ENCODE peak calls at places on chromosomes 3 and 15, in four cellular contexts. E is epithelial cell of esophagus, N is Peyer's patch, Q is A673. T is an unnamed sample.

GRCh38 chr3:187196573-187197094 is 652 bp upstream of the RTP1 start:
- DNase-seq in N (no peak), E (peak), Q (no peak), T (no peak)

GRCh38 chr3:125401402-125401801 is 26.3 kb upstream of the ZNF148 start:
- DNase-seq in E (no peak), N (no peak), Q (no peak), T (peak)

GRCh38 chr15:89486726-89487050 is 9.7 kb downstream of the RHCG start:
- DNase-seq in N (peak), Q (peak), E (peak), T (no peak)

GRCh38 chr3:185325946-185326791 is 36.8 kb upstream of the MAP3K13 start:
- DNase-seq in E (no peak), Q (no peak), N (no peak), T (no peak)

GRCh38 chr3:15630646-15631350 is 29.3 kb downstream of the BTD start:
- DNase-seq in Q (peak), E (peak), N (no peak), T (peak)

GRCh38 chr3:184679056-184679502 is 32.8 kb downstream of the MAGEF1 start:
- DNase-seq in E (no peak), Q (peak), N (no peak), T (peak)

GRCh38 chr3:149860881-149861280 is 47.9 kb downstream of the RNF13 start:
- DNase-seq in E (no peak), N (no peak), Q (peak), T (no peak)

GRCh38 chr15:25680659-25680970 is 182.5 kb downstream of the ATP10A start:
- DNase-seq in E (no peak), N (peak), Q (no peak), T (no peak)

GRCh38 chr3:129180461-129180860 is 3.2 kb downstream of the CNBP start:
- DNase-seq in E (no peak), N (no peak), Q (no peak), T (no peak)

GRCh38 chr3:140296796-140297352 is 361.9 kb downstream of the CLSTN2 start:
- DNase-seq in Q (peak), E (no peak), N (no peak), T (peak)

GRCh38 chr3:13715961-13716360 is 163.9 kb downstream of the WNT7A start:
- DNase-seq in Q (no peak), E (no peak), N (peak), T (no peak)

GRCh38 chr3:153599685-153600084 is 437.7 kb downstream of the RAP2B start:
- DNase-seq in E (peak), Q (no peak), N (no peak), T (peak)

GRCh38 chr15:72342385-72342784 is 22.4 kb upstream of the CELF6 start:
- DNase-seq in Q (peak), E (peak), N (peak), T (peak)

GRCh38 chr3:72661115-72661457 is 187.2 kb downstream of the SHQ1 start:
- DNase-seq in N (peak), E (peak), Q (no peak), T (peak)

GRCh38 chr3:147962408-147963164 is 553.4 kb downstream of the ZIC1 start:
- DNase-seq in E (no peak), Q (no peak), N (no peak), T (no peak)

GRCh38 chr15:73517566-73517965 is 74.6 kb downstream of the REC114 start:
- DNase-seq in N (no peak), E (no peak), Q (no peak), T (no peak)

GRCh38 chr3:23608650-23609049 is 197.1 kb upstream of the UBE2E1 start:
- DNase-seq in N (no peak), E (no peak), Q (no peak), T (no peak)

GRCh38 chr3:23611737-23612295 is 193.9 kb upstream of the UBE2E1 start:
- DNase-seq in Q (no peak), E (peak), N (no peak), T (peak)

GRCh38 chr3:23615068-23615467 is 190.7 kb upstream of the UBE2E1 start:
- DNase-seq in Q (no peak), E (no peak), N (no peak), T (no peak)

GRCh38 chr3:23607184-23607847 is 198.4 kb upstream of the UBE2E1 start:
- DNase-seq in Q (no peak), N (no peak), E (no peak), T (no peak)

DNA sequence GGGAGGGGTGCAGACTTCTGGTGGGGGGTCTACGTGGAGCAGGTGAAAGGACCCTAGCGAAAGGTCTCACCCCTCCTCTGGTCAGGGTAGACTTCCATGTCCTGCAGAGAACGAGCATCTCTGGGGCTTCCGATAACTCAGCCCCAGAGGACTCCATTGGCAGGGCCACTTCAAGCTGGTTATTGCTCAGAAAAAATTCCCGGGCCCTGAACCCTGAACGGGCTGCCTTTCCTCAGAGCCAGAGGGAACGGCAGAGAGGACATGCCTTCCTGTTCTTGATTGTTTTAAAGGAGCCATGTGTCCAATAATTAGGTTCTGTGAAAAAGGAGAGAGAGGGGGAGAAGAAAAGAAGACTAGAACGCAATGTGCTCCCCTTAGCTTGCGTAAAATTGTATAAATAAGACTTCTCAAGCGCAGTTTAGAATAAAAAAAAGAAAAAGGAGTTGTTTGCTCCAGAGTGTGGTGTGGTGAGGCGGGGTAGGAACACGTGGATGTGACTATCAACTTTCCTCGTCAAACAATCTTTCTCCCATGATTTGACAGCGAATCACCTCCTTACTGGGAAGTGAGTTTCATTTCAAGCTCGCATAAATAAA is 193.4 kb upstream of the UBE2E1 start:
- DNase-seq in Q (no peak), E (peak), N (no peak), T (peak)
- H3K4me3 ChIP-seq in Q (no peak), E (no peak), N (no peak), T (no peak)

GRCh38 chr3:115475178-115476041 is 147.9 kb upstream of the GAP43 start:
- DNase-seq in N (no peak), Q (peak), E (no peak), T (no peak)

GRCh38 chr3:115469649-115470048 is 153.7 kb upstream of the GAP43 start:
- DNase-seq in Q (peak), N (no peak), E (no peak), T (no peak)

GRCh38 chr3:115470254-115470653 is 153.1 kb upstream of the GAP43 start:
- DNase-seq in N (no peak), E (no peak), Q (no peak), T (no peak)
- TF ChIP-seq CTCF in N (no peak), E (no peak), Q (no peak), T (no peak)

GRCh38 chr15:40928351-40928974 is 677 bp upstream of the DLL4 start:
- DNase-seq in N (no peak), E (peak), Q (no peak), T (no peak)

GRCh38 chr15:40925495-40925862 is 3.7 kb upstream of the DLL4 start:
- DNase-seq in Q (no peak), E (no peak), N (no peak), T (no peak)

GRCh38 chr15:40925863-40926658 is 3.1 kb upstream of the DLL4 start:
- DNase-seq in E (peak), Q (peak), N (no peak), T (no peak)

GRCh38 chr15:40927497-40928346 is 1.4 kb upstream of the DLL4 start:
- DNase-seq in N (no peak), Q (no peak), E (no peak), T (no peak)

GRCh38 chr15:40926659-40927496 is 2.3 kb upstream of the DLL4 start:
- DNase-seq in E (no peak), Q (no peak), N (no peak), T (no peak)
- H3K4me3 ChIP-seq in E (no peak), Q (peak), N (no peak), T (no peak)

GRCh38 chr3:3191675-3192480 is 12.4 kb upstream of the CRBN start:
- DNase-seq in E (no peak), N (no peak), Q (no peak), T (no peak)

GRCh38 chr3:3184876-3185275 is 5.4 kb upstream of the CRBN start:
- DNase-seq in E (no peak), N (no peak), Q (no peak), T (no peak)

GRCh38 chr3:3189102-3189727 is 9.7 kb upstream of the CRBN start:
- DNase-seq in N (no peak), Q (no peak), E (no peak), T (peak)

GRCh38 chr3:3192481-3192764 is 12.9 kb upstream of the CRBN start:
- DNase-seq in E (no peak), N (no peak), Q (no peak), T (no peak)

DNA sequence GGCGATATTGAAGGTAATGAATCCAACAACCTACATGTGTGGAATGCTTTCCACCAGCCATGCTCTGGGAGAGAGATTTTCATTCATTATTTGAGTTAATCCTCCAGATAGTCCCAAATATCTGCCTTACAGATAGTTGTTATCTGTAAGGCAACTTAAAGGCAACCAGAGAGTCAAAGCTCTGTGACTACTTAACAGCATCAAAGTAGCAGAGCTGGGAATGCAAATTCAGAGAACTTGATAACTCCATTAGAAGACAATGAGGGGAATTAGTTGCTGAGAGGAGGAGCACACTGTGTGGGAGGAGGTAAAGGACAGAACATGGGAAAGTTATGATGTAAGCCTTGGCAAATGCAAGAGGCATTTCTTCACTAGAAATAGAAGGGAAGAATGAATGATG is 10.5 kb upstream of the CRBN start:
- DNase-seq in Q (no peak), E (no peak), N (no peak), T (peak)
- TF ChIP-seq CTCF in Q (no peak), E (no peak), N (no peak), T (no peak)

GRCh38 chr3:58962040-58962651 is 87.7 kb downstream of the CFAP20DC start:
- DNase-seq in Q (no peak), E (no peak), N (no peak), T (peak)

GRCh38 chr3:58965870-58966269 is 84.0 kb downstream of the CFAP20DC start:
- DNase-seq in Q (no peak), E (no peak), N (no peak), T (no peak)

GRCh38 chr3:58963928-58964497 is 85.8 kb downstream of the CFAP20DC start:
- DNase-seq in Q (no peak), N (no peak), E (no peak), T (no peak)

DNA sequence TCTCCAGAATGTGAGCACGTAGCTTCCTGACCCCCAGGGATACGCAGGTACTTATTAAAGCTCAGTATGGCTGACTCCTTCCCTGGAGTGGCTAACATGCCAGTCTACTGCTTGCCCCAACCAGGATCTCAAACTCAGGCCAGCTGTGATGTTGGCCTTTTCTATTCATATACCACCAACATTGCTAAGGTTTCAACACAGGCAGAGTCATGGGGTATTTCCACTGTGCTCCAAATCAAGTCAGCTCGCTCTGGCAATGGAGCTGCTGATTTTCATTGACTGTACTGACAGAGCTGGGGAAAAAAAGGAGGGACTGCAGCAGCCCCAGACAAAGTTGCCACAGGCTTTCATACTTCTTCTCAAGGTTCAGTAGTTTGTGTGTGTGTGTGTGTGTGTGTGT is 87.0 kb downstream of the CFAP20DC start:
- DNase-seq in Q (no peak), E (peak), N (no peak), T (peak)
- H3K4me3 ChIP-seq in Q (no peak), E (no peak), N (no peak), T (no peak)

GRCh38 chr3:53516339-53516738 is 21.9 kb downstream of the CACNA1D start:
- DNase-seq in Q (no peak), N (no peak), E (no peak), T (no peak)

GRCh38 chr3:53518495-53518981 is 24.1 kb downstream of the CACNA1D start:
- DNase-seq in Q (no peak), N (no peak), E (no peak), T (peak)

GRCh38 chr3:53519047-53519717 is 24.8 kb downstream of the CACNA1D start:
- DNase-seq in N (no peak), E (no peak), Q (no peak), T (no peak)

GRCh38 chr3:53509494-53509893 is 15.1 kb downstream of the CACNA1D start:
- DNase-seq in N (no peak), Q (no peak), E (no peak), T (no peak)

DNA sequence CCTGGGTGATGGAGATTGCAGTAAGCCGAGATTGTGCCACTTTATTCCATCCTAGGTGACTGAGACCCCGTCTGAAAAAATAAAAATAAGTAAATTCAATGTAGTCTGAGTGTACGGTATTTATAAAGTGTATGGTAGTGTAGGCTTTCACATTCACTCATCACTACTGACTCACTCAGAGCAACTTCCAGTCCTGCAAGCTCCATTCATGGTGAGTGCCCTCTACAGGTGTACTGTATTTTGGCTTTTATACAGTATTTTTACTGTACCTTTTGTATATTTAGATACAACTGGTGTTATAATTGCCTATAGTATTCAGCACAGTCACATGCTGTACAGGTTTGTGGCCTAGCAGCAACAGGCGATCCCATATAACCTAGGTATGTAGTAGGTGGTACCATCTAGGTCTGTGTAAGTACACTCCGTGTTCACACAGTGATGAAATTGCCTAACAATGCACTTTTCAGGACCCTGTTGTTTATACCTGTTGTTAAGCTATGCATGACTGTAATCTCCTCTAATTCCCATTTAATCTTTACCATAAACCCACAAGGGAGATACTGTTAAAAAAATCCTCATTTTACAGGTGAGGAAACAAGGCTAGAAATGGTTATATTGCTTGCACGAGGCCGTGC is 19.3 kb downstream of the CACNA1D start:
- DNase-seq in N (no peak), Q (no peak), E (peak), T (peak)
- TF ChIP-seq CTCF in N (no peak), Q (no peak), E (peak), T (no peak)

GRCh38 chr3:66481071-66482001 is 19.5 kb downstream of the LRIG1 start:
- DNase-seq in E (no peak), N (no peak), Q (no peak), T (no peak)
- H3K4me3 ChIP-seq in E (no peak), N (no peak), Q (no peak), T (no peak)

GRCh38 chr3:100590840-100591147 is 18.6 kb upstream of the ADGRG7 start:
- DNase-seq in E (no peak), Q (no peak), N (no peak), T (no peak)
- TF ChIP-seq CTCF in E (no peak), Q (no peak), N (no peak), T (no peak)

T was measured in fibroblast of mammary gland.